ENCODE peak calls at places on chromosomes 13 and 19, in seven cellular contexts. W is SJCRH30; Z is testis; S is suprapubic skin; V is OCI-LY7; M is tibial artery; N is naive thymus-derived CD4-positive, alpha-beta T cell. E is an unnamed sample. For H3K4me1 and H3K36me3, the result is how much of the 10 kb centered on the place peaks cover.

GRCh38 chr19:38213911-38214625 is 10.0 kb downstream of the DPF1 start:
- DNase-seq in M (no peak), V (no peak), S (peak), N (peak), W (peak), Z (no peak), E (no peak)

GRCh38 chr13:75705395-75705794 is 69.3 kb downstream of the LMO7 start:
- DNase-seq in S (no peak), Z (no peak), N (no peak), M (no peak), W (no peak), V (no peak), E (no peak)

GRCh38 chr13:104984296-104984818 is 1551.1 kb downstream of the EFNB2 start:
- DNase-seq in S (no peak), Z (peak), N (no peak), W (peak), M (peak), V (no peak), E (no peak)

GRCh38 chr19:54469496-54469934 is 3.6 kb downstream of the CDC42EP5 start:
- DNase-seq in M (no peak), W (peak), V (no peak), Z (no peak), N (no peak), S (peak), E (no peak)

GRCh38 chr13:97308735-97309429 is 86.7 kb downstream of the MBNL2 start:
- DNase-seq in N (no peak), Z (no peak), V (no peak), S (no peak), W (peak), M (no peak), E (no peak)

GRCh38 chr13:24540236-24541126 is 27.9 kb upstream of the PARP4 start:
- DNase-seq in S (no peak), W (no peak), M (no peak), Z (peak), N (no peak), V (no peak), E (no peak)

GRCh38 chr19:18488838-18489626 is 32.8 kb downstream of the ELL start:
- DNase-seq in M (no peak), S (no peak), W (no peak), Z (peak), V (peak), N (no peak), E (no peak)

GRCh38 chr13:44347301-44347700 is 26.3 kb upstream of the SERP2 start:
- DNase-seq in V (no peak), Z (no peak), W (no peak), M (no peak), N (no peak), S (no peak), E (no peak)

GRCh38 chr13:24043590-24044350 is 116.8 kb upstream of the SPATA13 start:
- DNase-seq in W (no peak), M (no peak), Z (no peak), V (no peak), S (no peak), N (no peak), E (no peak)

GRCh38 chr13:107882708-107883560 is 332.4 kb downstream of the LIG4 start:
- DNase-seq in S (no peak), V (no peak), M (no peak), Z (no peak), N (no peak), W (no peak), E (no peak)

GRCh38 chr13:104809483-104809882 is 1726.0 kb downstream of the EFNB2 start:
- DNase-seq in N (no peak), V (no peak), Z (no peak), M (no peak), S (no peak), W (no peak), E (no peak)

GRCh38 chr13:95714142-95714832 is 37.3 kb downstream of the DNAJC3 start:
- DNase-seq in N (no peak), V (no peak), Z (no peak), M (no peak), W (no peak), S (no peak), E (no peak)

GRCh38 chr13:75372517-75372916 is 109.5 kb downstream of the TBC1D4 start:
- DNase-seq in M (no peak), N (no peak), S (no peak), V (peak), W (peak), Z (no peak), E (no peak)

GRCh38 chr19:50626011-50626410 is 13.7 kb downstream of the SYT3 start:
- DNase-seq in S (no peak), Z (no peak), W (peak), V (no peak), N (no peak), M (no peak), E (no peak)

GRCh38 chr13:66312312-66313087 is 917.6 kb downstream of the PCDH9 start:
- DNase-seq in W (no peak), N (no peak), Z (peak), V (no peak), S (no peak), M (no peak), E (no peak)

GRCh38 chr13:44523176-44524017 is 52.7 kb downstream of the TSC22D1 start:
- DNase-seq in V (no peak), S (no peak), W (no peak), M (no peak), N (no peak), Z (peak), E (no peak)

GRCh38 chr13:50521750-50522149 is 321.7 kb downstream of the DLEU7 start:
- DNase-seq in Z (no peak), V (peak), N (no peak), W (peak), M (no peak), S (no peak), E (no peak)

GRCh38 chr19:7109678-7110289 is 40.3 kb downstream of the ZNF557 start:
- DNase-seq in N (no peak), W (peak), M (no peak), S (no peak), Z (peak), V (no peak), E (peak)

GRCh38 chr13:94209110-94209509 is 270.4 kb downstream of the DCT start:
- DNase-seq in Z (no peak), S (no peak), V (no peak), N (no peak), M (no peak), W (no peak), E (no peak)

GRCh38 chr13:73943965-73944233 is 190.3 kb downstream of the KLF12 start:
- DNase-seq in Z (no peak), N (no peak), V (no peak), W (no peak), S (no peak), M (no peak), E (no peak)

GRCh38 chr13:73138276-73138950 is 79.6 kb downstream of the KLF5 start:
- DNase-seq in Z (no peak), S (no peak), N (no peak), V (no peak), W (peak), M (no peak), E (no peak)

GRCh38 chr19:35663981-35664380 is 2.3 kb upstream of the UPK1A start:
- DNase-seq in V (no peak), Z (no peak), N (no peak), S (no peak), M (no peak), W (no peak), E (no peak)

GRCh38 chr19:38744906-38745305 is 632 bp upstream of the CAPN12 start:
- DNase-seq in S (no peak), V (no peak), W (no peak), N (no peak), Z (no peak), M (no peak), E (no peak)

GRCh38 chr13:40971321-40971720 is 47.8 kb downstream of the ELF1 start:
- DNase-seq in Z (no peak), S (no peak), W (no peak), M (no peak), V (no peak), N (no peak), E (no peak)

GRCh38 chr13:40970803-40971202 is 48.3 kb downstream of the ELF1 start:
- DNase-seq in V (no peak), Z (no peak), W (no peak), M (no peak), N (no peak), S (no peak), E (no peak)

GRCh38 chr13:40968416-40969000 is 50.6 kb downstream of the ELF1 start:
- DNase-seq in S (no peak), M (no peak), N (no peak), Z (no peak), W (no peak), V (no peak), E (no peak)

GRCh38 chr13:40966298-40966697 is 52.8 kb downstream of the ELF1 start:
- DNase-seq in N (no peak), M (no peak), V (no peak), Z (no peak), W (no peak), S (no peak), E (no peak)

DNA sequence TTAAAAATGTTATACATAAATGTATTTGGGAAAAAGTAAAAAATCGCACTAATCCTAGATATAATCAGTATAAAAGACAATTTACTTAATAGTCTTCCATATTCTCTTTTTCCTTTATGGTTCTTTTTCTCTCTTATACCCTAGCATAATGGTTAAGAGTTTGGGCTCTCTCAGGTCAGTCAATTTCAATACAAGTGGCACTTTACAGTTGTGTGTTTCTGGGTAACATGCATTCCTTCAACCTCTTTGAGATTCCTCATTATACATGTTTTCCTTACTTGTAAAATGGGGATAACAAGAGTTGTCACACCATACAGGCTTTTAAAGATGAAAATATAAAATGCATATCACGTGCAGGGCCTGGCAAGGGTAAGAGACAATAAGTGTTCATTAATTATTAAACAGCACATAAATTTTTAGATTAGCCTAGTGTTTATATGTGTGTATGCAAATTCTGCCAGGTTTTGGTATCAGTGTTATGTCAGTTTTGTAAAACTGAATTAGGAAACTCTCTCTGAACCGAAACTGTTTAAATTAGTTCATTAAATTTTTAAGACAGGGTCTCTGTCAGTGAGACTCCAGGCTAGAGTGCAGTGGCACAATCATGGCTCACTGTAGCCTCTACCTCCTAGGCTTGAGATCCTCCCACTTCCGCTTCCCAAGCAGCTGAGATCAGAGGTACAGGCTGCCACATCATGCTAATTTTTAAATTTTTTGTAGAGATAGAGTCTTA is 49.8 kb downstream of the ELF1 start:
- DNase-seq in N (no peak), M (no peak), S (no peak), Z (no peak), W (no peak), V (peak), E (no peak)
- H3K4me1 ChIP-seq in N (half or more), M (under half), S (half or more), Z (under half), W (under half), V (half or more), E (under half)

GRCh38 chr19:3649888-3650287 is 23.3 kb upstream of the CACTIN start:
- DNase-seq in M (no peak), Z (no peak), S (no peak), W (no peak), V (no peak), N (no peak), E (no peak)

GRCh38 chr19:3652422-3652821 is 25.8 kb upstream of the CACTIN start:
- DNase-seq in W (no peak), N (no peak), S (no peak), M (no peak), V (no peak), Z (no peak), E (no peak)

GRCh38 chr19:3653865-3654513 is 27.4 kb upstream of the CACTIN start:
- DNase-seq in S (no peak), Z (no peak), N (no peak), V (peak), M (no peak), W (peak), E (no peak)

GRCh38 chr19:3653081-3653795 is 26.6 kb upstream of the CACTIN start:
- DNase-seq in Z (no peak), S (no peak), W (no peak), N (no peak), V (no peak), M (no peak), E (no peak)

GRCh38 chr19:3651684-3652083 is 25.1 kb upstream of the CACTIN start:
- DNase-seq in N (no peak), M (no peak), Z (no peak), V (no peak), S (no peak), W (no peak), E (no peak)
- H3K36me3 ChIP-seq in N (under half), M (half or more), Z (under half), V (under half), S (half or more), W (under half), E (under half)

GRCh38 chr13:100611678-100612492 is 23.3 kb upstream of the GGACT start:
- DNase-seq in W (no peak), N (no peak), S (no peak), M (no peak), V (no peak), Z (no peak), E (no peak)
- H3K27ac ChIP-seq in W (no peak), N (no peak), S (no peak), M (no peak), V (no peak), Z (no peak), E (no peak)

DNA sequence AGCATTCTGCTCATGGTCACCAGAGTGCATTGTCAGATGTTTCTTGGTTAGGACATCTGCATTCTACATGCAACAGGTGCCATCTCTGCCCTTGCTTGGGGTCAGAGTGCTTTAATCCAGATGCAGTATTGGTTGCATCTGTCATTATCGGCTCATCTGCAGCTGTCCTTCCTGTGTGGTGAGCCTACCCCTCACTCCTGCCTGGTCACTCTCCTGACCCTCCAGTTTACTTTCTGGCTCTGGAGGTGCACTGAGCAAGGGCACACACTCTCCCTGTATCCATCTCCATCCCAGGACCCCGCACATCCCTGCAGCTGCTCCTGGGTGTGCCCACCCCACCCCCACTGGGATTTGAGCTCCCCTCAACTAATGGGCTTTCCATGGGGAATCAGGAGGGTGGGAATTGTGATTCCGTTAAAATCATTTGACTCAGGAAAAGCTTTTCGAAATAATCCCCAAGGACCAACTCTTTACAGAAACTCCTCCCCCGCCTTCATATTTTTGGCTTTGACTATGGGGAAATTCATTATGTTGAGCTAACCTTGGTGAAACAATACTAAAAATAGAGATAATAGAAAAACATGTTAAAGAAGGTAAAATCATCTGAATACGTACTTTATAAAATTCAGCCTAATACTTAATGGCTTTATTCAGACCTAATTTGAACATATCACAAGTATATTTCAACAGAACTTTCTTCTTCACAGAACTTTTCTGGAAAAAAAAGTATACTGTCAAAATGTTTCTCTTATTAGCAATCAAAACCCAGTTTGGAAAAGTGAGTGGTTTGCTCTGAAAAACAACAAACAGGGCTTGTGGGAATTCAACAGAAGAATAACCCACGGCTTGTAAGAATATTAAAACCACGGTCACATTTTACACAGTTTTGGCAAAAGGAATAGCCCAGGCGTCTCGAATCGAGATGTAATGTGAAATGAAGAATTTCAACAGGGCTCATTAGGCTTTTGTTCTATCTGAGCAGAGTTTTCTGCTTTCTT is 70.4 kb downstream of the COL4A2 start:
- DNase-seq in S (no peak), V (no peak), N (no peak), M (no peak), Z (no peak), W (peak), E (no peak)
- H3K4me1 ChIP-seq in S (under half), V (under half), N (under half), M (half or more), Z (under half), W (half or more), E (under half)

GRCh38 chr19:10497371-10497770 is 5.8 kb downstream of the KEAP1 start:
- DNase-seq in S (no peak), M (no peak), N (no peak), Z (no peak), W (no peak), V (no peak), E (no peak)

GRCh38 chr19:10486551-10486950 is 16.6 kb downstream of the KEAP1 start:
- DNase-seq in W (no peak), V (no peak), S (no peak), Z (no peak), N (no peak), M (no peak), E (no peak)

GRCh38 chr19:10491472-10492047 is 11.6 kb downstream of the KEAP1 start:
- DNase-seq in S (no peak), Z (no peak), V (no peak), M (no peak), N (no peak), W (no peak), E (no peak)
- H3K36me3 ChIP-seq in S (half or more), Z (under half), V (half or more), M (half or more), N (under half), W (under half), E (under half)

DNA sequence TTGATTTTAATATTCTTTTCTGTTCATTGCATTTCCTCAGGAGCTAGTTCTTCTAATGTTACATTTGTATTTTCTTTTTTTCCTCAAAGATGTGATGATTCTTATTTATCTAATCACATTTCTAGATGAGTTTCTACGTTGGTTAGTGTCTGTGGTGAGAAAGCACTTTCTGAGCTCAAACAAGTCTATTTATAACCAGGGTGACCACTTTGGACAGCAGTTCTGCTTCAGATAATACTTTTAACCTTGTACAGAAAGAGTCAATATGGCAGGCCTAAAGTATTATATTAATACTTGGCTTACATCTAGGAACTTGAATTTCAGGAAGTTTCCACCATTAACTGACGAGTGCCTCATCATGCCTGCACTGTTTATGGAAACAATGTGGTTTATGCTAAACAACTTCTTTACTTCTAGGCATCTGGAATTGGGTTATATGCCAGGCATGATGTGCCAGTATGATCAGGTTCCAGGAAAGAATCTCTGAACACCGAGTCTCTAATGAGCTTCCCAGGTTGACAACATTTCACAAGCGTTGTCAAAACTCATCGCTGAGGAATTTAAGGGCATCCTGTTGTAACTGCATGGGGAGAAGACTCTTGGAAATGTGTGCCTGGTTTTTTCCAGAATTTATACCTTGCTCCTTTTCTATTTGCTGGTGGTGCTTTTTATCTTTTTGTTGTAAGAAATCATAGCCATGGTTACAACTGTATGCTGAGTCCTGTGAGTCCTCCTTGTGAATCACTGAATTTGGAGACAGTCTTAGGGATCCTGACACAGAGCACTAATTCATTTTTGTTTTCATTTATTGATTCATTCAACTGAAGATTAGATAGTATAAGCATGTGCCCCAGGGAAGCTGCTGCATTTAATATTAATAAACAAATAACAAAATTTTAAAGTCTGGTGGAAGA is 344.4 kb upstream of the PCDH9 start:
- DNase-seq in W (no peak), Z (no peak), M (no peak), N (no peak), S (no peak), V (no peak), E (no peak)
- H3K27ac ChIP-seq in W (no peak), Z (no peak), M (no peak), N (no peak), S (no peak), V (no peak), E (no peak)

GRCh38 chr13:26497991-26498423 is 59.5 kb upstream of the WASF3 start:
- DNase-seq in S (no peak), Z (no peak), V (no peak), M (no peak), N (no peak), W (no peak), E (no peak)
- H3K4me1 ChIP-seq in S (under half), Z (under half), V (under half), M (under half), N (under half), W (under half), E (under half)

DNA sequence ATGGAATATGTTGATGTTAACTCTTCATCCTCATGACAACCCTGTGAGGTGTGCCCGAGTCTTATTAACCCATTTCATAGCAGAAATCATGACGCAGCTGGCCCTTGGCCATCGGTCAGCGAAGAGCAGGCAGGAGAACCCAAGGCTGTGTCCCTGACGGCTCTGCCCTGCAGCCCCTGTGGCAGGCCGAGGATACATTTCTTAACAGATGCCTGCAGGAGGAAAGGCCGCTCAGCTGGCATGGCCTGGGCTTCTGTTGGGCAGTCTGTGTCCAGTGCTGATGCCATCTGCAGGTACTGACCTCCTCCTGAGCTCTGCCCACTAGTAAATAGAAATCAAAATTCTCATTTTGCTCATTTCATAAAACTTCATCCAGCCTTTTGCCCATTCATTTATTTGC is 35.4 kb upstream of the MCF2L start:
- DNase-seq in V (no peak), W (no peak), M (no peak), S (no peak), Z (no peak), N (no peak), E (no peak)
- H3K36me3 ChIP-seq in V (under half), W (under half), M (under half), S (under half), Z (under half), N (under half), E (under half)

GRCh38 chr13:76885203-76886004 is 801 bp downstream of the KCTD12 start:
- DNase-seq in W (peak), S (peak), N (peak), V (peak), Z (peak), M (peak), E (no peak)
- H3K27ac ChIP-seq in W (no peak), S (peak), N (peak), V (no peak), Z (peak), M (peak), E (no peak)

E was measured in iPS DF 6.9.